ENCODE peak calls at places on chromosome 10, in six cellular contexts. I, K, W, H, T and X are unnamed samples. For H3K4me1, the result is how much of the 10 kb centered on the place peaks cover.

GRCh38 chr10:89458289-89458688 is 43.9 kb downstream of the IFIT5 start:
- DNase-seq in K (peak), W (no peak), H (peak), T (peak), I (no peak), X (no peak)

GRCh38 chr10:78215645-78216044 is 182.0 kb downstream of the RPS24 start:
- DNase-seq in I (no peak), T (peak), H (peak), W (no peak), K (peak), X (no peak)

GRCh38 chr10:102120987-102121738 is 995 bp upstream of the LDB1 start:
- DNase-seq in K (peak), T (peak), H (peak), I (peak), W (peak), X (peak)

GRCh38 chr10:45612741-45613140 is 59.8 kb downstream of the ZFAND4 start:
- DNase-seq in T (no peak), K (no peak), H (no peak), W (no peak), I (no peak), X (no peak)

GRCh38 chr10:484925-485661 is 204.4 kb downstream of the DIP2C start:
- DNase-seq in I (no peak), W (no peak), H (no peak), K (no peak), T (no peak), X (peak)

GRCh38 chr10:98028168-98028770 is 2.2 kb downstream of the CRTAC1 start:
- DNase-seq in W (peak), H (peak), K (peak), I (peak), T (peak), X (peak)

GRCh38 chr10:12635127-12635541 is 285.8 kb downstream of the CAMK1D start:
- DNase-seq in H (no peak), T (peak), I (no peak), K (peak), W (no peak), X (no peak)

GRCh38 chr10:99698504-99699080 is 33.3 kb downstream of the COX15 start:
- DNase-seq in T (no peak), I (no peak), H (no peak), W (no peak), K (no peak), X (no peak)

GRCh38 chr10:91313-91712 is 42.2 kb upstream of the TUBB8 start:
- DNase-seq in T (no peak), H (no peak), I (no peak), K (no peak), W (no peak), X (no peak)

GRCh38 chr10:78337646-78338391 is 304.2 kb downstream of the RPS24 start:
- DNase-seq in I (no peak), K (peak), W (no peak), H (no peak), T (peak), X (peak)

GRCh38 chr10:224571-224970 is 89.3 kb downstream of the ZMYND11 start:
- DNase-seq in H (no peak), I (no peak), T (no peak), K (no peak), W (no peak), X (no peak)

GRCh38 chr10:62815373-62816111 is 624 bp downstream of the EGR2 start:
- DNase-seq in H (peak), K (no peak), T (peak), I (no peak), W (no peak), X (peak)

GRCh38 chr10:80283119-80283518 is 6.3 kb downstream of the MAT1A start:
- DNase-seq in I (no peak), W (no peak), T (no peak), K (no peak), H (no peak), X (no peak)

GRCh38 chr10:14782691-14783363 is 8.1 kb upstream of the FAM107B start:
- DNase-seq in T (peak), W (no peak), H (peak), K (no peak), I (peak), X (no peak)

GRCh38 chr10:122115874-122116273 is 126.9 kb downstream of the TACC2 start:
- DNase-seq in I (no peak), K (no peak), W (no peak), T (peak), H (no peak), X (no peak)

GRCh38 chr10:31650010-31650409 is 278.6 kb downstream of the ARHGAP12 start:
- DNase-seq in T (peak), K (peak), I (no peak), H (peak), W (no peak), X (no peak)

GRCh38 chr10:688287-688620 is 1.2 kb downstream of the DIP2C start:
- DNase-seq in K (no peak), H (no peak), W (no peak), T (peak), I (no peak), X (no peak)

GRCh38 chr10:72390785-72391184 is 36.1 kb upstream of the DNAJB12 start:
- DNase-seq in W (no peak), I (no peak), T (no peak), H (no peak), K (no peak), X (no peak)

GRCh38 chr10:72387187-72387586 is 32.5 kb upstream of the DNAJB12 start:
- DNase-seq in W (no peak), I (no peak), T (no peak), H (no peak), K (no peak), X (no peak)

GRCh38 chr10:72388062-72388461 is 33.3 kb upstream of the DNAJB12 start:
- DNase-seq in T (no peak), H (no peak), I (no peak), W (no peak), K (no peak), X (no peak)

GRCh38 chr10:72389022-72389421 is 34.3 kb upstream of the DNAJB12 start:
- DNase-seq in H (no peak), K (no peak), I (no peak), T (no peak), W (no peak), X (no peak)

DNA sequence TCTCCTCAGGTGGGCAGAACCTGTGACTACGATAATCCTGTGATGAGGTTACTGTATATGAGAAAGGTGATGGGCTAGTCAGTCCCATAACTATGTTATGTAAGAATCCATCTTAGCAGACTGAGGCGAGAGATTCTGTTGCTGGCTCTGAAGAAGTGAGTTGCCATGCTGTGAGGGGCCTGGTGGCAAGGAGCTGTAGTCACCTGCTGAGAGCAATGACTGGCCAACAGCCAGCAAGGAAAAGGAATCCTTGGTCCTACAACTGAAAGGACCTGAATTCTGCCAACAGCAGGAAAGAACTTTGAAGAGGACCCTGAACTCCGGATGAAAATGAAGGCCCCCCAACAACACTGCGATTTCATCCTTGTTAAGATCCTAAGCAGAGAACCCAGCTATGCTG is 31.0 kb upstream of the DNAJB12 start:
- DNase-seq in W (no peak), H (no peak), K (no peak), T (no peak), I (no peak), X (no peak)
- H4K91ac ChIP-seq in W (no peak), H (no peak), K (no peak), T (no peak), I (no peak), X (no peak)

GRCh38 chr10:86793696-86794095 is 37.3 kb downstream of the BMPR1A start:
- DNase-seq in W (no peak), T (no peak), H (no peak), I (no peak), K (no peak), X (no peak)

GRCh38 chr10:86798030-86798429 is 41.6 kb downstream of the BMPR1A start:
- DNase-seq in I (no peak), K (no peak), T (peak), W (no peak), H (no peak), X (no peak)

GRCh38 chr10:86798636-86799035 is 42.2 kb downstream of the BMPR1A start:
- DNase-seq in K (peak), H (no peak), W (no peak), I (no peak), T (peak), X (no peak)

GRCh38 chr10:86792768-86793167 is 36.3 kb downstream of the BMPR1A start:
- DNase-seq in T (no peak), K (no peak), I (no peak), H (no peak), W (no peak), X (no peak)

DNA sequence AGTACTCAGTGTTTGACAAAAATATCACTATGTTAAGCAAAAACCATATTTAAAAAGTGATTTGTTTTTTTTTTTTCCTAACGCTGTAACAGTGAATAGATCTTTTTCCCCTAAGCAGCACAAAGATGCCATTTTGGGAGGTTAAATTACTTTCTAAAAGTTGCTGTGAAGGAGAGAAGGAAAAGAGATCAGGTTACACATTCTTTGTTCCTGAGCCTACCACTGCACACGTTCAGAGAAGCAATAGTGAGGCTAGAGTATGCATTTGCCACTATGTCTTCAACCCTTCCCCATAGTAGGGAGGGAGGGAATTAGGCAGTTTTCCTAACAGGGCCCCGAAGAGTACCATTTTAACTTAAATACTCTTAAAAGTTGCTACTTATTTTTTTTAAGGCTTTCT is 38.9 kb downstream of the BMPR1A start:
- DNase-seq in K (peak), T (peak), W (peak), I (no peak), H (peak), X (no peak)
- H3K4me1 ChIP-seq in K (under half), T (under half), W (under half), I (under half), H (under half), X (under half)

GRCh38 chr10:58460157-58460556 is 52.5 kb upstream of the BICC1 start:
- DNase-seq in K (no peak), T (no peak), H (no peak), W (no peak), I (no peak), X (no peak)
- H4K91ac ChIP-seq in K (no peak), T (no peak), H (no peak), W (no peak), I (no peak), X (no peak)

DNA sequence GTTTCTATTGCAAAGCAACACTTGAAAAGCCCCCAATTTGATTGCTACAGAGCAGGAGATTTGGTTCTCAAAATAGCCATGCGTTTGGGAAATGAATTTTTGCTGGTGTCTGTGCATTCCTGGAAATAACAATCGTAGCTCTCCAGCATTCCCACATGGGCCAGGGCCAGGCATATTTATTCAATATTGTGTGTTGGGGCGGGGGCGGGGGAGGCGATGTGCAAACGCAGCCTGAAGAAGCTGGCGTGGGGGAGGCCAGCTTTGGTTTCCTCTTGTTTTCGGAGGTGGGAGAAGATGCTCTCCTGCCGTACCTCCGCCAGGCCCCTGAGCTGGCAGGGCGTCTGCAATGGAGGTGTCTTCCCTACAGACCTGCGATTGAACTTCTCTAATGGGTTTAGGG is 56.7 kb upstream of the HABP2 start:
- DNase-seq in H (no peak), T (no peak), I (no peak), K (no peak), W (no peak), X (no peak)
- H3K4me1 ChIP-seq in H (under half), T (under half), I (under half), K (under half), W (under half), X (under half)